ENCODE peak calls at places on chromosome 14, in seven cellular contexts. V is HCT116, Q is GM23338, E is OCI-LY7, J is PC-3, Y is MM.1S, U is GM23248. O is an unnamed sample.
A peak's percentile ranks its signal among the peaks of the same experiment; 100 is the strongest.

GRCh38 chr14:21087294-21088091 is 11.0 kb downstream of the ZNF219 start:
- DNase-seq in V (no peak), Q (peak; percentile 97), E (peak; percentile 77), J (peak; percentile 53), Y (peak; percentile 39), U (peak; percentile 98), O (peak; percentile 62)

GRCh38 chr14:71532349-71532748 is 399.9 kb upstream of the RGS6 start:
- DNase-seq in V (no peak), Q (no peak), E (no peak), J (no peak), Y (no peak), U (peak; percentile 84), O (no peak)

GRCh38 chr14:94394594-94395305 is 6.3 kb upstream of the SERPINA1 start:
- DNase-seq in V (no peak), Q (no peak), E (no peak), J (no peak), Y (no peak), U (peak; percentile 92), O (peak; percentile 31)

GRCh38 chr14:50964683-50965390 is 20.6 kb upstream of the PYGL start:
- DNase-seq in V (no peak), Q (no peak), E (no peak), J (peak; percentile 97), Y (no peak), U (peak; percentile 95), O (peak; percentile 88)

GRCh38 chr14:102930753-102931579 is 8.5 kb downstream of the AMN start:
- DNase-seq in V (peak; percentile 40), Q (peak; percentile 70), E (no peak), J (peak; percentile 62), Y (no peak), U (peak; percentile 41), O (peak; percentile 34)

GRCh38 chr14:33589334-33589733 is 361.5 kb downstream of the EGLN3 start:
- DNase-seq in V (no peak), Q (no peak), E (no peak), J (peak; percentile 98), Y (no peak), U (peak; percentile 93), O (peak; percentile 46)

GRCh38 chr14:71236430-71236829 is 329.2 kb downstream of the PCNX1 start:
- DNase-seq in V (no peak), Q (no peak), E (no peak), J (no peak), Y (no peak), U (no peak), O (no peak)

GRCh38 chr14:71555654-71556559 is 376.3 kb upstream of the RGS6 start:
- DNase-seq in V (no peak), Q (no peak), E (peak; percentile 93), J (no peak), Y (peak; percentile 78), U (peak; percentile 36), O (peak; percentile 36)

GRCh38 chr14:34020014-34020413 is 69.1 kb upstream of the EGLN3 start:
- DNase-seq in V (no peak), Q (no peak), E (no peak), J (no peak), Y (no peak), U (no peak), O (no peak)

GRCh38 chr14:86787782-86788181 is 1205.2 kb downstream of the GALC start:
- DNase-seq in V (no peak), Q (no peak), E (peak; percentile 23), J (peak; percentile 15), Y (no peak), U (no peak), O (peak; percentile 13)

GRCh38 chr14:53971501-53971900 is 14.9 kb upstream of the BMP4 start:
- DNase-seq in V (no peak), Q (no peak), E (no peak), J (no peak), Y (no peak), U (no peak), O (no peak)
- H3K4me3 ChIP-seq in V (no peak overlapping the region), Q (no peak overlapping the region), E (no peak overlapping the region), J (no peak overlapping the region), Y (no peak overlapping the region), U (no peak overlapping the region), O (no peak overlapping the region)

GRCh38 chr14:77372304-77372841 is 4.5 kb downstream of the TMED8 start:
- DNase-seq in V (no peak), Q (no peak), E (peak; percentile 84), J (peak; percentile 57), Y (no peak), U (peak; percentile 46), O (no peak)

GRCh38 chr14:77364146-77364545 is 12.7 kb downstream of the TMED8 start:
- DNase-seq in V (no peak), Q (no peak), E (no peak), J (no peak), Y (no peak), U (no peak), O (no peak)

DNA sequence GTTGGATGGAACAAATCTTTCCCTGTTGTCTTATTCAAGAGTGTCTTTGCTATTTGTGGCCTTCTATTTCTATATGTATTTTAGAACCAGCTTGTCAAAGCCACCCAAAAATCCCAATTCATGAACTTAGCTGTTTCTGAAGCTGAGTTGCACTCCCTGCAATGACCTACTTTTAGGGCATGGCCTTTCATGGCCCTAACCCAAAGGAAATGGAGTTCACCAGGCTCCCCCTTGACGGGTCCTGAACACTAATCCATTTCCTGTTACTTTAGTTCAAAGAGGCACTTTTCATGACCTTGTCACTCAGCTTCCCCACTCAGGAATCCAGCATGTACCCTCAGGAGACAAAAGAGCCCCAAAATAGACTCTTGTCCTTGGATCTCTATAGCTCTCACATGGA is 7.6 kb downstream of the TMED8 start:
- DNase-seq in V (no peak), Q (no peak), E (peak; percentile 33), J (no peak), Y (no peak), U (no peak), O (no peak)
- H3K9me2 ChIP-seq in V (no peaks in the 10 kb centered on the region), Q (no peaks in the 10 kb centered on the region), E (no peaks in the 10 kb centered on the region), J (no peaks in the 10 kb centered on the region), Y (no peaks in the 10 kb centered on the region), U (no peaks in the 10 kb centered on the region), O (no peaks in the 10 kb centered on the region)

GRCh38 chr14:69232388-69232787 is 27.6 kb upstream of the GALNT16 start:
- DNase-seq in V (no peak), Q (no peak), E (no peak), J (no peak), Y (no peak), U (no peak), O (no peak)
- H3K36me3 ChIP-seq in V (peaks cover 21% of the 10 kb centered on the region), Q (peaks cover 5% of the 10 kb centered on the region), E (no peaks in the 10 kb centered on the region), J (peaks cover 11% of the 10 kb centered on the region), Y (no peaks in the 10 kb centered on the region), U (no peaks in the 10 kb centered on the region), O (no peaks in the 10 kb centered on the region)

GRCh38 chr14:77376771-77377501 is at the start of the genes SAMD15 and TMED8:
- DNase-seq in V (peak; percentile 61), Q (peak; percentile 90), E (peak; percentile 87), J (peak; percentile 94), Y (peak; percentile 70), U (peak; percentile 95), O (peak; percentile 92)
- H3K4me3 ChIP-seq in V (peak within 1 kb of the TSS; percentile 64), Q (peak within 1 kb of the TSS; percentile 95), E (peak within 1 kb of the TSS; percentile 87), J (peak within 1 kb of the TSS; percentile 92), Y (peak within 1 kb of the TSS; percentile 79), U (peak within 1 kb of the TSS; percentile 91), O (peak within 1 kb of the TSS; percentile 88)

DNA sequence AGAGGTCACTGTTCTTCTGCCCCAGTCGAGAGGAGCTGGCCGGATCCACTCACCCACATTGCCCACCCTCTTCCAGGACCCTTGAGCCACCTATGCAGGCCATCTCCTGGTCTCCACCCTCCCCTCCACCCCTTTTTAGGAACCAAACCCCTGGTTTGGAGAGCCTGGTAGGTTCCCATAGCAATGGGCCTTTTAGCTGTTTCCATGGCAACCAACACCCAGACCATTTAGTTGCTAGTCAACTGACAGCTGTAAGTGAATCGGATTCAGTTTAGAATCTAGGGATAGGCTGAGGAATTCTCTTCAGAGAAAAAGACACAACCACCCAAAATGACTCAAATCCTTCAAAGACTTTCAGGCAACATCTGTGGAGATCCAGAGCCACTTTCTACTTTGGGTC is 16.5 kb downstream of the NPC2 start:
- DNase-seq in V (no peak), Q (peak; percentile 70), E (no peak), J (no peak), Y (no peak), U (no peak), O (no peak)
- H3K9me2 ChIP-seq in V (no peaks in the 10 kb centered on the region), Q (no peaks in the 10 kb centered on the region), E (no peaks in the 10 kb centered on the region), J (no peaks in the 10 kb centered on the region), Y (no peaks in the 10 kb centered on the region), U (no peaks in the 10 kb centered on the region), O (no peaks in the 10 kb centered on the region)

DNA sequence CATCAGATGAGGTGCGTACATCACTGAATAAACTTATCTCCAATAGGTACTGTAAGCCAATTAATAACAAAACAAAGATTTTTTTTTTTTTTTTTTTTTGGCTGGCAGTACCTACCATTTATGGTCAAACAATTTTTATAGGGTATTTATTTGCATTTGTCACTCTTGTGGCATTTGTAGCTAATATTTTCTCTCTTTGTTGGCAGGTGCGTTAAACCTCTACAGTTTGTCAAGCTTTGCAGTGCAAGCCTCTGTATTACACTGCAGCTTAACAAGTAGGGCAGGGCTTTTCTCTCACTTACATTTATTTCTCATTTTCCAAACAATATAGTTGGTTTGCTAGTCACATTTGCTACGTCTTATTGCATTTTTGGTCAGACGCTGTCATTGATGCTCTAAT is 12.3 kb downstream of the PRPF39 start:
- DNase-seq in V (no peak), Q (no peak), E (no peak), J (peak; percentile 78), Y (no peak), U (no peak), O (no peak)
- H3K36me3 ChIP-seq in V (peaks cover 35% of the 10 kb centered on the region), Q (peaks cover 34% of the 10 kb centered on the region), E (peaks cover 88% of the 10 kb centered on the region), J (peaks cover 52% of the 10 kb centered on the region), Y (no peaks in the 10 kb centered on the region), U (peaks cover 56% of the 10 kb centered on the region), O (no peaks in the 10 kb centered on the region)

GRCh38 chr14:74257988-74258704 is 18.9 kb downstream of the VSX2 start:
- DNase-seq in V (no peak), Q (peak; percentile 36), E (no peak), J (no peak), Y (no peak), U (peak; percentile 38), O (no peak)

GRCh38 chr14:74259513-74259912 is 20.3 kb downstream of the VSX2 start:
- DNase-seq in V (no peak), Q (no peak), E (no peak), J (no peak), Y (no peak), U (no peak), O (no peak)

GRCh38 chr14:74257078-74257987 is 18.1 kb downstream of the VSX2 start:
- DNase-seq in V (no peak), Q (peak; percentile 78), E (peak; percentile 71), J (peak; percentile 61), Y (peak; percentile 14), U (peak; percentile 66), O (peak; percentile 64)

GRCh38 chr14:74260525-74261233 is 21.4 kb downstream of the VSX2 start:
- DNase-seq in V (no peak), Q (no peak), E (no peak), J (no peak), Y (no peak), U (no peak), O (no peak)

GRCh38 chr14:74258705-74259035 is 19.4 kb downstream of the VSX2 start:
- DNase-seq in V (no peak), Q (peak; percentile 63), E (no peak), J (no peak), Y (no peak), U (no peak), O (no peak)
- H3K4me3 ChIP-seq in V (no peak overlapping the region), Q (peak overlapping the region; percentile 93), E (no peak overlapping the region), J (peak overlapping the region; percentile 80), Y (no peak overlapping the region), U (no peak overlapping the region), O (no peak overlapping the region)

DNA sequence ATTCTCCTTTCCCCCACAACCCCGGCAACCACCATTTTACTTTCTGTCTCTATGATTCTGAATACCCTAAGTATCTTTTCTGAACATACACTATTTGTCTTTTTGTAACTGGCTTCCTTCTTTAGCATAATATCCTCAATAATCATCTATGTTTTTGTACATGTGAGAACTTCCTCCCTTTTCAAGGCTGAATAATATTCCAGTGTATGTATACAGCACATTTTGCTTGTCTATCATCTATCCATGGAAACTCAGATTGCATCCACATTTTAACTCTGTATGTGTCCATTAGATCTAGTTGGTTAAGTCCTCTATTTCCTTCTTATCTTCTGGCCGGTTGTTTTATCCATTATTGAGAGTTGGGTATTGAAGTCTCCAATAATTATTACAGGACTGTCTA is 64.1 kb upstream of the TTC7B start:
- DNase-seq in V (no peak), Q (no peak), E (no peak), J (no peak), Y (no peak), U (no peak), O (no peak)
- H3K9me2 ChIP-seq in V (no peaks in the 10 kb centered on the region), Q (peaks cover 3% of the 10 kb centered on the region), E (no peaks in the 10 kb centered on the region), J (no peaks in the 10 kb centered on the region), Y (no peaks in the 10 kb centered on the region), U (no peaks in the 10 kb centered on the region), O (no peaks in the 10 kb centered on the region)

O was measured in hepatocyte.